ENCODE peak calls at places on chromosomes 3 and 15, in eight cellular contexts. T is A549, N is K562, X is GM12878, E is HCT116, R is HL-60, G is Panc1, Q is SK-N-SH. J is an unnamed sample.
A peak's percentile ranks its signal among the peaks of the same experiment; 100 is the strongest.

GRCh38 chr3:69144631-69145244 is 22.3 kb upstream of the LMOD3 start:
- DNase-seq in T (no peak), N (no peak), X (no peak), E (no peak), R (no peak), G (no peak), Q (peak; percentile 10), J (peak; percentile 83)

GRCh38 chr15:63191895-63192603 is 2.6 kb downstream of the RAB8B start:
- DNase-seq in T (no peak), N (no peak), X (peak; percentile 87), E (no peak), R (no peak), G (no peak), Q (no peak), J (no peak)

GRCh38 chr15:60660290-60661051 is 181.5 kb upstream of the ICE2 start:
- DNase-seq in T (no peak), N (no peak), X (no peak), E (no peak), R (no peak), G (no peak), Q (peak; percentile 35), J (no peak)

GRCh38 chr3:124674336-124674735 is 55.9 kb upstream of the UMPS start:
- DNase-seq in T (no peak), N (no peak), X (no peak), E (no peak), R (no peak), G (no peak), Q (no peak), J (no peak)

GRCh38 chr3:72186485-72186864 is 401.5 kb upstream of the PROK2 start:
- DNase-seq in T (no peak), N (no peak), X (no peak), E (no peak), R (no peak), G (no peak), Q (no peak), J (no peak)

GRCh38 chr3:176633511-176633910 is 563.8 kb downstream of the TBL1XR1 start:
- DNase-seq in T (no peak), N (peak; percentile 8), X (no peak), E (no peak), R (no peak), G (no peak), Q (no peak), J (peak; percentile 63)

GRCh38 chr15:39887832-39888231 is 32.2 kb downstream of the GPR176 start:
- DNase-seq in T (peak; percentile 50), N (no peak), X (no peak), E (peak; percentile 3), R (no peak), G (peak; percentile 15), Q (no peak), J (peak; percentile 72)

GRCh38 chr3:196225086-196225485 is 8.8 kb downstream of the SLC51A start:
- DNase-seq in T (no peak), N (no peak), X (no peak), E (no peak), R (no peak), G (no peak), Q (no peak), J (no peak)

GRCh38 chr3:159854500-159855124 is 134.0 kb upstream of the IL12A start:
- DNase-seq in T (peak; percentile 69), N (no peak), X (no peak), E (peak; percentile 59), R (no peak), G (peak; percentile 94), Q (no peak), J (no peak)

DNA sequence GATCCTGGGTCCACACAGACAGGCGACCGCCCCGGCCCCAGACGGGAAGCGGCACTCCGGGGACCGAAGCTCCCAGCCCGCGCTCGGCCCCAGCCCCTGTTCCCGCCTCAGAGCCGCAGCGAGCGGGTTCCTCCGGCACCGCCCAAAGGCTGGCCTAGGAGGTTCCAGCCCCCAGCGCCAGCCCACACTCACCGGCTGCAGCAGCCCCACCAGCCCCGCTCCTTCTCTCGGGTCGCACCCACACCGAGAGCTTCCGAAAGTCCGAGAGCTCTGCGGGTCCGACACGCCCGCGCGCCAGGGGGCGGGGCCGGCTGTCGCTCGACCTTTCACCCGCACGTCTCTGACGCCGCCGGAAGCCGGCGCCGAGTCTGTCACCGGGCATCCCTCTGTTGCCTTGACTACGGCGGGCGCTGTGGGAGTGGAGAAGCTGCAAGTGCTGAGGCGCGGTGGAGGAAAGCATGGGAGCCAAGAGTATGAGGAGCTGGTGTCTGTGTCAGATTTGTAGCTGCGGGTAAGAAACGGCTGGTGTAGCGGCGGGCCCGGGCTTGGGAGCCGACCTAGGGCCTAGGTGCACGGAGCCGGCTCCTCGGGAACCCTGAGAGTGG is at the start of the genes EFL1 and SAXO2:
- DNase-seq in T (peak; percentile 87), N (peak; percentile 91), X (peak; percentile 44), E (peak; percentile 54), R (peak; percentile 70), G (peak; percentile 27), Q (peak; percentile 91), J (peak; percentile 90)
- TF ChIP-seq REST in T (no peak), N (no peak), X (no peak), E (no peak), R (no peak), G (no peak), Q (no peak), J (no peak)

GRCh38 chr3:16085884-16086608 is 88.4 kb upstream of the GALNT15 start:
- DNase-seq in T (no peak), N (no peak), X (no peak), E (no peak), R (no peak), G (no peak), Q (no peak), J (peak; percentile 4)
- TF ChIP-seq REST in T (no peak), N (no peak), X (no peak), E (no peak), R (no peak), G (no peak), Q (no peak), J (no peak)

DNA sequence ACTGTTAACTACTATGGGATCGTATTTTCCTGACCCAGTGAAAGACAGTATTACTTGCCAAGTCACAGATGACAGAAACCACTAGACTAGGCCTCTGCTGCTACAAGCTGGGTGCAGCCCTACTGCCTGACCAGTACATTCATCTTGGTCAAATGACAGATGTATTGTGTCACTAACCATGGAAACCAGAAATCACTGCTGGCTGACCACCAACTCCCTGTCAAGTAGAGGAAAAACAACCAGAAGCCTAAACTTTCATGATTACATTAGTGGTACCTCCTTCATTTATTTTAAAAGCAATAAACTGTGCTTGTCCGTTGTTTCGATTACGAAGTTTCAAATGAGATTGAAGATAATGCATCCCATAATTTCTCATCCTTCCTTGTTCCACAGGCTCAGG is 309.8 kb downstream of the LSAMP start:
- DNase-seq in T (no peak), N (no peak), X (no peak), E (no peak), R (no peak), G (no peak), Q (peak; percentile 36), J (no peak)
- TF ChIP-seq REST in T (no peak), N (no peak), X (no peak), E (no peak), R (no peak), G (no peak), Q (no peak), J (no peak)

DNA sequence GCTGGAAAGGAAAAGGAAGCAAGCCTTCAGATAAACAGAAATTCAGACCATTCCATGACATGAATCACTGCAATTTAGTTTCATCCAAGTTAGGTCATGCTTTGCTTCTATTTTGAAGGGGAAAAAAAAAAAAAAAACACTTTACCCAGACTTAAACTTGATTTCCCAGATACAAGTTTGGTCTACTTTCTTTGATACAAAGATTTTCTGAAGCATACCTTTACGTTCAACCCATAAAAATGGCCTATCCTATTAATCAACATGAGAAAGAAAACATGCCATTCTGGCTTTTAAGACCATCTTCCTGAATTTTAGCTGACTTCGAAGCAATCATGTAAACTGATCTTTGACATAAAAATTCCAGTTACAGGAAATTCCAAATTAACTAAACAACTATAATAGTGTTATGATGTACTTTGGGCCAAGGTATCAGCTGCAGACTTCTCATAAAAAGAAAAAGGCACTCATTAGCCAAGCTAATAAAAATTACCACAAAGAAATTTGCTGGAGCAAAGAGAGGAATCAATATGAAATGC is 12.6 kb downstream of the OSBPL10 start:
- DNase-seq in T (peak; percentile 47), N (no peak), X (no peak), E (no peak), R (no peak), G (no peak), Q (no peak), J (no peak)
- TF ChIP-seq REST in T (no peak), N (no peak), X (no peak), E (no peak), R (no peak), G (no peak), Q (no peak), J (no peak)

GRCh38 chr3:165800970-165801369 is 36.3 kb downstream of the BCHE start:
- DNase-seq in T (no peak), N (no peak), X (no peak), E (no peak), R (no peak), G (no peak), Q (no peak), J (no peak)

GRCh38 chr3:165803471-165803870 is 33.8 kb downstream of the BCHE start:
- DNase-seq in T (no peak), N (no peak), X (no peak), E (no peak), R (no peak), G (no peak), Q (no peak), J (no peak)

GRCh38 chr3:165805834-165806561 is 31.2 kb downstream of the BCHE start:
- DNase-seq in T (peak; percentile 17), N (no peak), X (no peak), E (no peak), R (no peak), G (peak; percentile 12), Q (no peak), J (no peak)
- TF ChIP-seq REST in T (no peak), N (no peak), X (no peak), E (no peak), R (no peak), G (no peak), Q (no peak), J (no peak)

GRCh38 chr3:183385698-183386590 is 42.5 kb downstream of the MCF2L2 start:
- DNase-seq in T (peak; percentile 60), N (peak; percentile 59), X (no peak), E (peak; percentile 45), R (peak; percentile 61), G (peak; percentile 51), Q (peak; percentile 47), J (peak; percentile 92)
- TF ChIP-seq REST in T (no peak), N (no peak), X (no peak), E (no peak), R (no peak), G (no peak), Q (no peak), J (no peak)

J was measured in GM23338.